ENCODE peak calls at places on chromosome 18, in nine cellular contexts. Z, E, H, R, S, B, F, J and P are unnamed samples.
A peak's percentile ranks its signal among the peaks of the same experiment; 100 is the strongest.

GRCh38 chr18:23069481-23069880 is 65.8 kb upstream of the CABLES1 start:
- DNase-seq in Z (peak; percentile 55), E (no peak), H (no peak), R (no peak), S (no peak), B (no peak), F (no peak), J (no peak), P (no peak)

GRCh38 chr18:54776282-54776977 is 51.8 kb upstream of the RAB27B start:
- DNase-seq in Z (no peak), E (no peak), H (no peak), R (peak; percentile 66), S (peak; percentile 99), B (peak; percentile 57), F (no peak), J (no peak), P (no peak)

GRCh38 chr18:42339324-42339723 is 384.3 kb downstream of the PIK3C3 start:
- DNase-seq in Z (no peak), E (no peak), H (no peak), R (no peak), S (no peak), B (no peak), F (no peak), J (no peak), P (no peak)

GRCh38 chr18:9811978-9812377 is 73.8 kb upstream of the TXNDC2 start:
- DNase-seq in Z (no peak), E (no peak), H (no peak), R (no peak), S (no peak), B (no peak), F (no peak), J (no peak), P (no peak)

GRCh38 chr18:22088029-22088428 is 81.4 kb upstream of the GATA6 start:
- DNase-seq in Z (peak; percentile 88), E (no peak), H (peak; percentile 60), R (no peak), S (no peak), B (no peak), F (no peak), J (no peak), P (peak; percentile 82)

GRCh38 chr18:48713302-48713701 is 174.5 kb downstream of the CTIF start:
- DNase-seq in Z (no peak), E (peak; percentile 87), H (no peak), R (peak; percentile 58), S (peak; percentile 70), B (no peak), F (no peak), J (no peak), P (no peak)

GRCh38 chr18:23077493-23078256 is 57.6 kb upstream of the CABLES1 start:
- DNase-seq in Z (peak; percentile 67), E (peak; percentile 23), H (no peak), R (peak; percentile 24), S (peak; percentile 17), B (peak; percentile 18), F (no peak), J (no peak), P (no peak)

GRCh38 chr18:63979409-63979908 is 9.6 kb downstream of the SERPINB8 start:
- DNase-seq in Z (peak; percentile 78), E (no peak), H (no peak), R (peak; percentile 73), S (peak; percentile 77), B (peak; percentile 36), F (peak; percentile 61), J (no peak), P (no peak)

GRCh38 chr18:69935319-69936190 is 12.1 kb downstream of the CD226 start:
- DNase-seq in Z (peak; percentile 80), E (no peak), H (peak; percentile 43), R (no peak), S (peak; percentile 24), B (no peak), F (peak; percentile 4), J (no peak), P (no peak)

GRCh38 chr18:12401881-12402280 is 5.8 kb upstream of the PRELID3A start:
- DNase-seq in Z (no peak), E (no peak), H (no peak), R (no peak), S (no peak), B (no peak), F (no peak), J (no peak), P (no peak)

GRCh38 chr18:31440787-31441186 is 6.8 kb upstream of the DSG3 start:
- DNase-seq in Z (no peak), E (no peak), H (no peak), R (no peak), S (no peak), B (no peak), F (no peak), J (no peak), P (no peak)

GRCh38 chr18:35095983-35096676 is 54.9 kb downstream of the MAPRE2 start:
- DNase-seq in Z (no peak), E (no peak), H (no peak), R (peak; percentile 26), S (peak; percentile 50), B (no peak), F (no peak), J (no peak), P (no peak)

GRCh38 chr18:56606623-56607022 is 31.8 kb downstream of the TXNL1 start:
- DNase-seq in Z (no peak), E (no peak), H (no peak), R (no peak), S (no peak), B (no peak), F (no peak), J (no peak), P (no peak)

GRCh38 chr18:9401166-9401565 is 66.6 kb downstream of the TWSG1 start:
- DNase-seq in Z (no peak), E (no peak), H (no peak), R (peak; percentile 58), S (peak; percentile 38), B (no peak), F (no peak), J (no peak), P (no peak)

GRCh38 chr18:2002178-2002577 is 569.1 kb downstream of the METTL4 start:
- DNase-seq in Z (no peak), E (no peak), H (no peak), R (no peak), S (no peak), B (no peak), F (peak; percentile 5), J (no peak), P (no peak)

GRCh38 chr18:21242141-21243040 is at the start of gene GREB1L:
- DNase-seq in Z (peak; percentile 62), E (peak; percentile 74), H (peak; percentile 45), R (peak; percentile 26), S (peak; percentile 65), B (peak; percentile 40), F (peak; percentile 75), J (no peak), P (peak; percentile 29)

GRCh38 chr18:25503567-25504081 is 151.7 kb upstream of the ZNF521 start:
- DNase-seq in Z (peak; percentile 56), E (no peak), H (peak; percentile 43), R (peak; percentile 85), S (peak; percentile 65), B (peak; percentile 1), F (peak; percentile 41), J (no peak), P (no peak)

GRCh38 chr18:37270046-37270665 is 295.4 kb downstream of the CELF4 start:
- DNase-seq in Z (no peak), E (no peak), H (no peak), R (peak; percentile 38), S (peak; percentile 46), B (no peak), F (peak; percentile 89), J (no peak), P (no peak)

GRCh38 chr18:27184115-27185024 is 738 bp downstream of the CHST9 start:
- DNase-seq in Z (no peak), E (no peak), H (no peak), R (no peak), S (no peak), B (no peak), F (no peak), J (no peak), P (no peak)

GRCh38 chr18:48093104-48093503 is 162.6 kb upstream of the SMAD2 start:
- DNase-seq in Z (no peak), E (peak; percentile 46), H (no peak), R (no peak), S (no peak), B (no peak), F (no peak), J (no peak), P (no peak)

GRCh38 chr18:34494359-34494696 is 215.8 kb upstream of the DTNA start:
- DNase-seq in Z (no peak), E (peak; percentile 41), H (no peak), R (peak; percentile 12), S (no peak), B (no peak), F (no peak), J (no peak), P (peak; percentile 28)

GRCh38 chr18:57776354-57776753 is 26.8 kb downstream of the ATP8B1 start:
- DNase-seq in Z (no peak), E (no peak), H (no peak), R (no peak), S (no peak), B (no peak), F (no peak), J (no peak), P (no peak)

GRCh38 chr18:46518438-46518837 is 138.6 kb downstream of the LOXHD1 start:
- DNase-seq in Z (no peak), E (no peak), H (no peak), R (no peak), S (no peak), B (no peak), F (no peak), J (no peak), P (no peak)
- H3K4me3 ChIP-seq in Z (no peak overlapping the region), E (no peak overlapping the region), H (no peak overlapping the region), R (no peak overlapping the region), S (no peak overlapping the region), B (no peak overlapping the region), F (no peak overlapping the region), J (no peak overlapping the region), P (no peak overlapping the region)

GRCh38 chr18:3665187-3665586 is 215.2 kb downstream of the TGIF1 start:
- DNase-seq in Z (no peak), E (no peak), H (no peak), R (no peak), S (no peak), B (no peak), F (no peak), J (no peak), P (no peak)
- H3K4me3 ChIP-seq in Z (no peak overlapping the region), E (no peak overlapping the region), H (no peak overlapping the region), R (no peak overlapping the region), S (no peak overlapping the region), B (peak overlapping the region; percentile 14), F (no peak overlapping the region), J (no peak overlapping the region), P (no peak overlapping the region)

GRCh38 chr18:78293516-78293915 is 686.1 kb upstream of the SALL3 start:
- DNase-seq in Z (no peak), E (no peak), H (no peak), R (no peak), S (no peak), B (no peak), F (no peak), J (no peak), P (no peak)
- H3K4me3 ChIP-seq in Z (no peak overlapping the region), E (peak overlapping the region; percentile 41), H (no peak overlapping the region), R (no peak overlapping the region), S (no peak overlapping the region), B (no peak overlapping the region), F (peak overlapping the region; percentile 43), J (peak overlapping the region; percentile 35), P (no peak overlapping the region)

DNA sequence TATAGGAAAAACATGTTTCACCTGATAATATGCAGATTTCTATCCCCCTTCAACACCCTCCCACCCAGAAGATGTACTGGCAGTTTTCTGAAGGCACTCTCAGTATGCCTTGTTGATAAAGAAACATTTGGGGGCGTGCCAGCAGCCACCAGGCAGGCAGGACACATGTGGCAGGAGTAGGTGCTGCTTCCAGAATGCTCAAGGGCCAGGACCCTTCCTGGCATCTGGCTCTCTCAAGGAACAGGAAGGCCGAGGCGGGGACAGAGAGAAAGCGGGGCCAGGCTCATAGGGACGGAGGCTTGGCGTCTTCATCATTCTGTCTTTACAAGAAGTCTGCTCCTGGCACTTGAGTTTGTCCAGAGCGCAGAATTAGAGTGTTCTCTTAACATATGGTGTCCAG is 121.6 kb downstream of the FAM210A start:
- DNase-seq in Z (no peak), E (no peak), H (no peak), R (no peak), S (no peak), B (no peak), F (no peak), J (peak; percentile 72), P (no peak)
- H3K4me3 ChIP-seq in Z (no peak overlapping the region), E (no peak overlapping the region), H (no peak overlapping the region), R (no peak overlapping the region), S (no peak overlapping the region), B (no peak overlapping the region), F (no peak overlapping the region), J (no peak overlapping the region), P (no peak overlapping the region)